ENCODE peak calls at places on chromosome 4, in ten cellular contexts. One of them, this sample, is unnamed.

GRCh38 chr4:128863314-128864075 is 54.0 kb downstream of the JADE1 start:
- DNase-seq in CD8-positive, alpha-beta T cell: peak; percentile 24
- DNase-seq in A549: peak; percentile 52
- DNase-seq in MCF 10A: peak; percentile 89
- DNase-seq in endodermal cell: peak; percentile 97
- DNase-seq in pancreas: peak; percentile 84
- DNase-seq in GM23338: peak; percentile 94
- DNase-seq in H9: peak; percentile 88
- DNase-seq in IMR-90: peak; percentile 80
- DNase-seq in esophagus muscularis mucosa: no peak
- DNase-seq in this sample: peak; percentile 77

GRCh38 chr4:78799551-78800495 is 23.7 kb downstream of the BMP2K start:
- DNase-seq in H9: no peak
- DNase-seq in pancreas: no peak
- DNase-seq in endodermal cell: no peak
- DNase-seq in CD8-positive, alpha-beta T cell: no peak
- DNase-seq in IMR-90: no peak
- DNase-seq in GM23338: no peak
- DNase-seq in MCF 10A: peak; percentile 22
- DNase-seq in esophagus muscularis mucosa: no peak
- DNase-seq in A549: no peak
- DNase-seq in this sample: no peak

GRCh38 chr4:169968999-169969398 is 57.2 kb downstream of the MFAP3L start:
- DNase-seq in H9: no peak
- DNase-seq in esophagus muscularis mucosa: no peak
- DNase-seq in endodermal cell: no peak
- DNase-seq in MCF 10A: peak; percentile 34
- DNase-seq in A549: peak; percentile 5
- DNase-seq in IMR-90: peak; percentile 11
- DNase-seq in GM23338: no peak
- DNase-seq in CD8-positive, alpha-beta T cell: no peak
- DNase-seq in pancreas: no peak
- DNase-seq in this sample: no peak

GRCh38 chr4:119585771-119586170 is 42.8 kb downstream of the PDE5A start:
- DNase-seq in esophagus muscularis mucosa: no peak
- DNase-seq in CD8-positive, alpha-beta T cell: no peak
- DNase-seq in pancreas: no peak
- DNase-seq in H9: no peak
- DNase-seq in MCF 10A: no peak
- DNase-seq in A549: no peak
- DNase-seq in GM23338: no peak
- DNase-seq in endodermal cell: no peak
- DNase-seq in IMR-90: peak; percentile 80
- DNase-seq in this sample: no peak

GRCh38 chr4:53620956-53621355 is 29.7 kb upstream of the LNX1 start:
- DNase-seq in H9: no peak
- DNase-seq in MCF 10A: no peak
- DNase-seq in A549: no peak
- DNase-seq in pancreas: no peak
- DNase-seq in CD8-positive, alpha-beta T cell: no peak
- DNase-seq in esophagus muscularis mucosa: no peak
- DNase-seq in GM23338: peak; percentile 38
- DNase-seq in IMR-90: no peak
- DNase-seq in endodermal cell: peak; percentile 50
- DNase-seq in this sample: no peak

GRCh38 chr4:181845617-181846016 is 397.6 kb upstream of the TENM3 start:
- DNase-seq in H9: no peak
- DNase-seq in A549: no peak
- DNase-seq in IMR-90: no peak
- DNase-seq in endodermal cell: no peak
- DNase-seq in esophagus muscularis mucosa: no peak
- DNase-seq in CD8-positive, alpha-beta T cell: no peak
- DNase-seq in GM23338: no peak
- DNase-seq in pancreas: no peak
- DNase-seq in MCF 10A: peak; percentile 42
- DNase-seq in this sample: no peak

GRCh38 chr4:1725521-1725920 is 4.2 kb downstream of the TACC3 start:
- DNase-seq in A549: no peak
- DNase-seq in GM23338: no peak
- DNase-seq in pancreas: peak; percentile 68
- DNase-seq in IMR-90: no peak
- DNase-seq in H9: peak; percentile 25
- DNase-seq in CD8-positive, alpha-beta T cell: no peak
- DNase-seq in esophagus muscularis mucosa: no peak
- DNase-seq in MCF 10A: no peak
- DNase-seq in endodermal cell: no peak
- DNase-seq in this sample: no peak

GRCh38 chr4:188439641-188440311 is 300.5 kb downstream of the TRIML1 start:
- DNase-seq in esophagus muscularis mucosa: peak; percentile 89
- DNase-seq in pancreas: peak; percentile 69
- DNase-seq in GM23338: no peak
- DNase-seq in A549: no peak
- DNase-seq in IMR-90: peak; percentile 38
- DNase-seq in endodermal cell: peak; percentile 46
- DNase-seq in MCF 10A: peak; percentile 72
- DNase-seq in CD8-positive, alpha-beta T cell: no peak
- DNase-seq in H9: no peak
- DNase-seq in this sample: no peak

GRCh38 chr4:129335263-129335662 is 239.3 kb downstream of the C4orf33 start:
- DNase-seq in esophagus muscularis mucosa: no peak
- DNase-seq in endodermal cell: no peak
- DNase-seq in IMR-90: no peak
- DNase-seq in GM23338: no peak
- DNase-seq in MCF 10A: no peak
- DNase-seq in CD8-positive, alpha-beta T cell: no peak
- DNase-seq in H9: no peak
- DNase-seq in A549: no peak
- DNase-seq in pancreas: no peak
- DNase-seq in this sample: no peak

GRCh38 chr4:121155893-121156292 is 8.2 kb downstream of the TNIP3 start:
- DNase-seq in CD8-positive, alpha-beta T cell: no peak
- DNase-seq in pancreas: no peak
- DNase-seq in H9: no peak
- DNase-seq in IMR-90: peak; percentile 94
- DNase-seq in esophagus muscularis mucosa: no peak
- DNase-seq in A549: peak; percentile 8
- DNase-seq in MCF 10A: peak; percentile 87
- DNase-seq in endodermal cell: no peak
- DNase-seq in GM23338: no peak
- DNase-seq in this sample: no peak

GRCh38 chr4:144355809-144356757 is 215.6 kb upstream of the GYPA start:
- DNase-seq in IMR-90: peak; percentile 78
- DNase-seq in GM23338: peak; percentile 58
- DNase-seq in esophagus muscularis mucosa: no peak
- DNase-seq in CD8-positive, alpha-beta T cell: no peak
- DNase-seq in endodermal cell: peak; percentile 72
- DNase-seq in MCF 10A: peak; percentile 87
- DNase-seq in H9: peak; percentile 39
- DNase-seq in pancreas: no peak
- DNase-seq in A549: peak; percentile 12
- DNase-seq in this sample: no peak

GRCh38 chr4:81724925-81725329 is 253.2 kb upstream of the RASGEF1B start:
- DNase-seq in MCF 10A: peak; percentile 17
- DNase-seq in H9: no peak
- DNase-seq in A549: no peak
- DNase-seq in pancreas: peak; percentile 28
- DNase-seq in GM23338: no peak
- DNase-seq in esophagus muscularis mucosa: no peak
- DNase-seq in IMR-90: no peak
- DNase-seq in CD8-positive, alpha-beta T cell: no peak
- DNase-seq in endodermal cell: peak; percentile 79
- DNase-seq in this sample: peak; percentile 69

GRCh38 chr4:1405636-1406415 is 416 bp downstream of the NKX1-1 start:
- DNase-seq in A549: no peak
- DNase-seq in endodermal cell: peak; percentile 54
- DNase-seq in H9: peak; percentile 45
- DNase-seq in CD8-positive, alpha-beta T cell: no peak
- DNase-seq in esophagus muscularis mucosa: no peak
- DNase-seq in pancreas: peak; percentile 74
- DNase-seq in MCF 10A: no peak
- DNase-seq in GM23338: peak; percentile 65
- DNase-seq in IMR-90: no peak
- DNase-seq in this sample: no peak

GRCh38 chr4:165476214-165477098 is 97.6 kb downstream of the CPE start:
- DNase-seq in A549: no peak
- DNase-seq in IMR-90: peak; percentile 2
- DNase-seq in CD8-positive, alpha-beta T cell: no peak
- DNase-seq in H9: no peak
- DNase-seq in pancreas: no peak
- DNase-seq in esophagus muscularis mucosa: no peak
- DNase-seq in MCF 10A: peak; percentile 17
- DNase-seq in endodermal cell: no peak
- DNase-seq in GM23338: no peak
- DNase-seq in this sample: no peak
- TF ChIP-seq CTCF in A549: no peak
- TF ChIP-seq CTCF in IMR-90: no peak
- TF ChIP-seq CTCF in CD8-positive, alpha-beta T cell: no peak
- TF ChIP-seq CTCF in H9: no peak
- TF ChIP-seq CTCF in pancreas: no peak
- TF ChIP-seq CTCF in esophagus muscularis mucosa: no peak
- TF ChIP-seq CTCF in MCF 10A: no peak
- TF ChIP-seq CTCF in endodermal cell: no peak
- TF ChIP-seq CTCF in GM23338: no peak
- TF ChIP-seq CTCF in this sample: no peak

GRCh38 chr4:55931043-55931442 is 17.7 kb upstream of the CEP135 start:
- DNase-seq in H9: no peak
- DNase-seq in esophagus muscularis mucosa: no peak
- DNase-seq in IMR-90: no peak
- DNase-seq in A549: no peak
- DNase-seq in pancreas: no peak
- DNase-seq in GM23338: no peak
- DNase-seq in CD8-positive, alpha-beta T cell: no peak
- DNase-seq in MCF 10A: no peak
- DNase-seq in endodermal cell: no peak
- DNase-seq in this sample: no peak

GRCh38 chr4:55925235-55925634 is 23.5 kb upstream of the CEP135 start:
- DNase-seq in pancreas: no peak
- DNase-seq in endodermal cell: no peak
- DNase-seq in GM23338: peak; percentile 48
- DNase-seq in IMR-90: peak; percentile 31
- DNase-seq in A549: no peak
- DNase-seq in esophagus muscularis mucosa: no peak
- DNase-seq in H9: no peak
- DNase-seq in CD8-positive, alpha-beta T cell: no peak
- DNase-seq in MCF 10A: no peak
- DNase-seq in this sample: no peak

GRCh38 chr4:55931833-55932232 is 16.9 kb upstream of the CEP135 start:
- DNase-seq in pancreas: no peak
- DNase-seq in H9: no peak
- DNase-seq in MCF 10A: no peak
- DNase-seq in GM23338: no peak
- DNase-seq in CD8-positive, alpha-beta T cell: no peak
- DNase-seq in esophagus muscularis mucosa: no peak
- DNase-seq in A549: no peak
- DNase-seq in IMR-90: peak; percentile 80
- DNase-seq in endodermal cell: no peak
- DNase-seq in this sample: no peak

GRCh38 chr4:55927776-55928437 is 20.8 kb upstream of the CEP135 start:
- DNase-seq in GM23338: no peak
- DNase-seq in endodermal cell: no peak
- DNase-seq in A549: no peak
- DNase-seq in H9: no peak
- DNase-seq in IMR-90: peak; percentile 56
- DNase-seq in CD8-positive, alpha-beta T cell: no peak
- DNase-seq in pancreas: no peak
- DNase-seq in MCF 10A: no peak
- DNase-seq in esophagus muscularis mucosa: no peak
- DNase-seq in this sample: no peak

GRCh38 chr4:55926610-55927009 is 22.1 kb upstream of the CEP135 start:
- DNase-seq in IMR-90: no peak
- DNase-seq in H9: no peak
- DNase-seq in A549: no peak
- DNase-seq in CD8-positive, alpha-beta T cell: no peak
- DNase-seq in endodermal cell: no peak
- DNase-seq in pancreas: no peak
- DNase-seq in esophagus muscularis mucosa: no peak
- DNase-seq in GM23338: no peak
- DNase-seq in MCF 10A: no peak
- DNase-seq in this sample: no peak
- TF ChIP-seq CTCF in IMR-90: no peak
- TF ChIP-seq CTCF in H9: no peak
- TF ChIP-seq CTCF in A549: no peak
- TF ChIP-seq CTCF in CD8-positive, alpha-beta T cell: no peak
- TF ChIP-seq CTCF in endodermal cell: no peak
- TF ChIP-seq CTCF in pancreas: no peak
- TF ChIP-seq CTCF in esophagus muscularis mucosa: no peak
- TF ChIP-seq CTCF in GM23338: no peak
- TF ChIP-seq CTCF in MCF 10A: no peak
- TF ChIP-seq CTCF in this sample: no peak

GRCh38 chr4:10088135-10089010 is 28.2 kb downstream of the WDR1 start:
- DNase-seq in GM23338: no peak
- DNase-seq in esophagus muscularis mucosa: no peak
- DNase-seq in CD8-positive, alpha-beta T cell: no peak
- DNase-seq in A549: no peak
- DNase-seq in IMR-90: no peak
- DNase-seq in pancreas: peak; percentile 26
- DNase-seq in endodermal cell: no peak
- DNase-seq in MCF 10A: no peak
- DNase-seq in H9: no peak
- DNase-seq in this sample: peak; percentile 42
- TF ChIP-seq CTCF in GM23338: no peak
- TF ChIP-seq CTCF in esophagus muscularis mucosa: no peak
- TF ChIP-seq CTCF in CD8-positive, alpha-beta T cell: no peak
- TF ChIP-seq CTCF in A549: no peak
- TF ChIP-seq CTCF in IMR-90: no peak
- TF ChIP-seq CTCF in pancreas: no peak
- TF ChIP-seq CTCF in endodermal cell: no peak
- TF ChIP-seq CTCF in MCF 10A: no peak
- TF ChIP-seq CTCF in H9: no peak
- TF ChIP-seq CTCF in this sample: no peak

GRCh38 chr4:23686169-23686903 is 203.5 kb downstream of the PPARGC1A start:
- DNase-seq in GM23338: no peak
- DNase-seq in IMR-90: no peak
- DNase-seq in endodermal cell: no peak
- DNase-seq in H9: no peak
- DNase-seq in A549: no peak
- DNase-seq in esophagus muscularis mucosa: no peak
- DNase-seq in pancreas: no peak
- DNase-seq in MCF 10A: no peak
- DNase-seq in CD8-positive, alpha-beta T cell: no peak
- DNase-seq in this sample: no peak

GRCh38 chr4:23680616-23681518 is 209.0 kb downstream of the PPARGC1A start:
- DNase-seq in MCF 10A: peak; percentile 9
- DNase-seq in A549: no peak
- DNase-seq in GM23338: no peak
- DNase-seq in endodermal cell: no peak
- DNase-seq in pancreas: no peak
- DNase-seq in CD8-positive, alpha-beta T cell: no peak
- DNase-seq in IMR-90: peak; percentile 8
- DNase-seq in H9: no peak
- DNase-seq in esophagus muscularis mucosa: no peak
- DNase-seq in this sample: no peak

DNA sequence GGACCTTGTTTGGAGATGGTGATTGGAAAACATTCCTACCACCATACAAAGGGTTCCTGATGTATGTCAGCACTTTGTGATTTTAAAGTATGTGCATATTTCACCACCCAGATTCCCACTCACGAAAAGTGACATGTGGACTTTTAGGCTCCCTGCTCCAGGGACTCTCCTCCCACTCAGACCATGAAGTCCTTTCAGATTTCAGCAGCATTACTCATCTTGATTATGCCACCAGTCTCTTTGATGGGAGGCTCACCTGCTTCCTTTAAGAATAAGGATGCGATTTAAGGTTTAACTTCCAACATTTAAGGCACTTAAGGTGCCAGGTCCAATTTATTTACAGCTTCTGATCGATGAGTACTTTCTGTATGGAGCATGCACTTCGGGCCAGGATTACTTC is 204.4 kb downstream of the PPARGC1A start:
- DNase-seq in endodermal cell: no peak
- DNase-seq in pancreas: no peak
- DNase-seq in A549: no peak
- DNase-seq in esophagus muscularis mucosa: no peak
- DNase-seq in MCF 10A: no peak
- DNase-seq in H9: no peak
- DNase-seq in GM23338: no peak
- DNase-seq in IMR-90: no peak
- DNase-seq in CD8-positive, alpha-beta T cell: no peak
- DNase-seq in this sample: no peak
- TF ChIP-seq CTCF in endodermal cell: no peak
- TF ChIP-seq CTCF in pancreas: no peak
- TF ChIP-seq CTCF in A549: no peak
- TF ChIP-seq CTCF in esophagus muscularis mucosa: no peak
- TF ChIP-seq CTCF in MCF 10A: no peak
- TF ChIP-seq CTCF in H9: no peak
- TF ChIP-seq CTCF in GM23338: no peak
- TF ChIP-seq CTCF in IMR-90: no peak
- TF ChIP-seq CTCF in CD8-positive, alpha-beta T cell: no peak
- TF ChIP-seq CTCF in this sample: no peak